ENCODE peak calls at places on chromosomes 1 and 21, in nine cellular contexts. One of them, this sample, is unnamed.
A peak's percentile ranks its signal among the peaks of the same experiment; 100 is the strongest.

GRCh38 chr1:44489481-44489880 is 84.4 kb downstream of the RNF220 start:
- DNase-seq in stimulated activated CD4-positive, alpha-beta T cell treated with anti-CD3 and anti-CD28 coated beads, Interleukin-1b, Interleukin-23, amount 100 ng/mL, for 48 hours: no peak
- DNase-seq in CD4-positive, alpha-beta T cell: no peak
- DNase-seq in NCI-H1105: no peak
- DNase-seq in amniotic stem cell: no peak
- DNase-seq in esophagus squamous epithelium: no peak
- DNase-seq in Caco-2: no peak
- DNase-seq in A549: no peak
- DNase-seq in HTR-8/SVneo: no peak
- DNase-seq in this sample: no peak

GRCh38 chr21:45575304-45575992 is 33.2 kb upstream of the SLC19A1 start:
- DNase-seq in Caco-2: no peak
- DNase-seq in esophagus squamous epithelium: no peak
- DNase-seq in A549: no peak
- DNase-seq in stimulated activated CD4-positive, alpha-beta T cell treated with anti-CD3 and anti-CD28 coated beads, Interleukin-1b, Interleukin-23, amount 100 ng/mL, for 48 hours: no peak
- DNase-seq in HTR-8/SVneo: no peak
- DNase-seq in NCI-H1105: no peak
- DNase-seq in CD4-positive, alpha-beta T cell: no peak
- DNase-seq in amniotic stem cell: no peak
- DNase-seq in this sample: no peak

GRCh38 chr1:25447547-25447946 is 16.9 kb downstream of the MACO1 start:
- DNase-seq in Caco-2: no peak
- DNase-seq in stimulated activated CD4-positive, alpha-beta T cell treated with anti-CD3 and anti-CD28 coated beads, Interleukin-1b, Interleukin-23, amount 100 ng/mL, for 48 hours: no peak
- DNase-seq in A549: no peak
- DNase-seq in HTR-8/SVneo: no peak
- DNase-seq in CD4-positive, alpha-beta T cell: no peak
- DNase-seq in NCI-H1105: no peak
- DNase-seq in esophagus squamous epithelium: no peak
- DNase-seq in amniotic stem cell: no peak
- DNase-seq in this sample: no peak

GRCh38 chr1:7518411-7518810 is 252.7 kb upstream of the VAMP3 start:
- DNase-seq in CD4-positive, alpha-beta T cell: no peak
- DNase-seq in A549: no peak
- DNase-seq in amniotic stem cell: no peak
- DNase-seq in Caco-2: no peak
- DNase-seq in HTR-8/SVneo: no peak
- DNase-seq in esophagus squamous epithelium: no peak
- DNase-seq in NCI-H1105: no peak
- DNase-seq in stimulated activated CD4-positive, alpha-beta T cell treated with anti-CD3 and anti-CD28 coated beads, Interleukin-1b, Interleukin-23, amount 100 ng/mL, for 48 hours: no peak
- DNase-seq in this sample: no peak

GRCh38 chr1:191575180-191575579 is 583.1 kb upstream of the RGS18 start:
- DNase-seq in esophagus squamous epithelium: no peak
- DNase-seq in amniotic stem cell: no peak
- DNase-seq in HTR-8/SVneo: no peak
- DNase-seq in CD4-positive, alpha-beta T cell: no peak
- DNase-seq in NCI-H1105: no peak
- DNase-seq in A549: no peak
- DNase-seq in stimulated activated CD4-positive, alpha-beta T cell treated with anti-CD3 and anti-CD28 coated beads, Interleukin-1b, Interleukin-23, amount 100 ng/mL, for 48 hours: no peak
- DNase-seq in Caco-2: no peak
- DNase-seq in this sample: no peak

GRCh38 chr1:165298081-165298820 is 58.3 kb downstream of the LMX1A start:
- DNase-seq in A549: no peak
- DNase-seq in NCI-H1105: no peak
- DNase-seq in stimulated activated CD4-positive, alpha-beta T cell treated with anti-CD3 and anti-CD28 coated beads, Interleukin-1b, Interleukin-23, amount 100 ng/mL, for 48 hours: no peak
- DNase-seq in esophagus squamous epithelium: no peak
- DNase-seq in CD4-positive, alpha-beta T cell: no peak
- DNase-seq in HTR-8/SVneo: no peak
- DNase-seq in Caco-2: no peak
- DNase-seq in amniotic stem cell: no peak
- DNase-seq in this sample: no peak

GRCh38 chr21:34509151-34509550 is 2.9 kb downstream of the KCNE1 start:
- DNase-seq in NCI-H1105: no peak
- DNase-seq in stimulated activated CD4-positive, alpha-beta T cell treated with anti-CD3 and anti-CD28 coated beads, Interleukin-1b, Interleukin-23, amount 100 ng/mL, for 48 hours: no peak
- DNase-seq in Caco-2: peak; percentile 21
- DNase-seq in amniotic stem cell: no peak
- DNase-seq in esophagus squamous epithelium: no peak
- DNase-seq in A549: no peak
- DNase-seq in CD4-positive, alpha-beta T cell: no peak
- DNase-seq in HTR-8/SVneo: no peak
- DNase-seq in this sample: no peak

GRCh38 chr1:6330410-6330827 is 63.1 kb downstream of the ACOT7 start:
- DNase-seq in CD4-positive, alpha-beta T cell: no peak
- DNase-seq in stimulated activated CD4-positive, alpha-beta T cell treated with anti-CD3 and anti-CD28 coated beads, Interleukin-1b, Interleukin-23, amount 100 ng/mL, for 48 hours: no peak
- DNase-seq in Caco-2: no peak
- DNase-seq in A549: no peak
- DNase-seq in HTR-8/SVneo: no peak
- DNase-seq in amniotic stem cell: no peak
- DNase-seq in esophagus squamous epithelium: no peak
- DNase-seq in NCI-H1105: no peak
- DNase-seq in this sample: no peak

GRCh38 chr1:214524824-214525223 is 26.6 kb downstream of the PTPN14 start:
- DNase-seq in CD4-positive, alpha-beta T cell: no peak
- DNase-seq in Caco-2: no peak
- DNase-seq in NCI-H1105: no peak
- DNase-seq in A549: no peak
- DNase-seq in esophagus squamous epithelium: no peak
- DNase-seq in HTR-8/SVneo: no peak
- DNase-seq in stimulated activated CD4-positive, alpha-beta T cell treated with anti-CD3 and anti-CD28 coated beads, Interleukin-1b, Interleukin-23, amount 100 ng/mL, for 48 hours: no peak
- DNase-seq in amniotic stem cell: no peak
- DNase-seq in this sample: no peak

GRCh38 chr1:47679301-47679751 is 241.5 kb downstream of the FOXD2 start:
- DNase-seq in NCI-H1105: no peak
- DNase-seq in Caco-2: no peak
- DNase-seq in CD4-positive, alpha-beta T cell: no peak
- DNase-seq in A549: no peak
- DNase-seq in HTR-8/SVneo: no peak
- DNase-seq in esophagus squamous epithelium: no peak
- DNase-seq in amniotic stem cell: no peak
- DNase-seq in stimulated activated CD4-positive, alpha-beta T cell treated with anti-CD3 and anti-CD28 coated beads, Interleukin-1b, Interleukin-23, amount 100 ng/mL, for 48 hours: no peak
- DNase-seq in this sample: no peak

GRCh38 chr1:244113532-244114320 is 62.6 kb downstream of the ZBTB18 start:
- DNase-seq in CD4-positive, alpha-beta T cell: no peak
- DNase-seq in A549: no peak
- DNase-seq in HTR-8/SVneo: peak; percentile 51
- DNase-seq in amniotic stem cell: peak; percentile 15
- DNase-seq in stimulated activated CD4-positive, alpha-beta T cell treated with anti-CD3 and anti-CD28 coated beads, Interleukin-1b, Interleukin-23, amount 100 ng/mL, for 48 hours: no peak
- DNase-seq in esophagus squamous epithelium: no peak
- DNase-seq in Caco-2: no peak
- DNase-seq in NCI-H1105: no peak
- DNase-seq in this sample: no peak

GRCh38 chr1:152049291-152050073 is 12.7 kb upstream of the S100A11 start:
- DNase-seq in esophagus squamous epithelium: no peak
- DNase-seq in NCI-H1105: no peak
- DNase-seq in stimulated activated CD4-positive, alpha-beta T cell treated with anti-CD3 and anti-CD28 coated beads, Interleukin-1b, Interleukin-23, amount 100 ng/mL, for 48 hours: no peak
- DNase-seq in amniotic stem cell: no peak
- DNase-seq in HTR-8/SVneo: no peak
- DNase-seq in CD4-positive, alpha-beta T cell: no peak
- DNase-seq in Caco-2: no peak
- DNase-seq in A549: peak; percentile 23
- DNase-seq in this sample: no peak

GRCh38 chr1:42962641-42963377 is 4.1 kb upstream of the SLC2A1 start:
- DNase-seq in A549: peak; percentile 80
- DNase-seq in amniotic stem cell: no peak
- DNase-seq in Caco-2: peak; percentile 52
- DNase-seq in CD4-positive, alpha-beta T cell: no peak
- DNase-seq in esophagus squamous epithelium: no peak
- DNase-seq in HTR-8/SVneo: no peak
- DNase-seq in NCI-H1105: peak; percentile 62
- DNase-seq in stimulated activated CD4-positive, alpha-beta T cell treated with anti-CD3 and anti-CD28 coated beads, Interleukin-1b, Interleukin-23, amount 100 ng/mL, for 48 hours: no peak
- DNase-seq in this sample: no peak

GRCh38 chr1:17875882-17876280 is 120.7 kb downstream of the ACTL8 start:
- DNase-seq in esophagus squamous epithelium: no peak
- DNase-seq in NCI-H1105: no peak
- DNase-seq in amniotic stem cell: no peak
- DNase-seq in HTR-8/SVneo: no peak
- DNase-seq in A549: no peak
- DNase-seq in stimulated activated CD4-positive, alpha-beta T cell treated with anti-CD3 and anti-CD28 coated beads, Interleukin-1b, Interleukin-23, amount 100 ng/mL, for 48 hours: no peak
- DNase-seq in Caco-2: no peak
- DNase-seq in CD4-positive, alpha-beta T cell: no peak
- DNase-seq in this sample: no peak

GRCh38 chr1:180343931-180344406 is 113.9 kb downstream of the LHX4 start:
- DNase-seq in NCI-H1105: peak; percentile 94
- DNase-seq in amniotic stem cell: no peak
- DNase-seq in esophagus squamous epithelium: no peak
- DNase-seq in HTR-8/SVneo: no peak
- DNase-seq in A549: no peak
- DNase-seq in CD4-positive, alpha-beta T cell: no peak
- DNase-seq in Caco-2: no peak
- DNase-seq in stimulated activated CD4-positive, alpha-beta T cell treated with anti-CD3 and anti-CD28 coated beads, Interleukin-1b, Interleukin-23, amount 100 ng/mL, for 48 hours: no peak
- DNase-seq in this sample: no peak

GRCh38 chr1:55210990-55211389 is 4.2 kb downstream of the USP24 start:
- DNase-seq in HTR-8/SVneo: no peak
- DNase-seq in Caco-2: no peak
- DNase-seq in esophagus squamous epithelium: no peak
- DNase-seq in amniotic stem cell: no peak
- DNase-seq in stimulated activated CD4-positive, alpha-beta T cell treated with anti-CD3 and anti-CD28 coated beads, Interleukin-1b, Interleukin-23, amount 100 ng/mL, for 48 hours: no peak
- DNase-seq in NCI-H1105: no peak
- DNase-seq in CD4-positive, alpha-beta T cell: no peak
- DNase-seq in A549: no peak
- DNase-seq in this sample: no peak

GRCh38 chr1:76625887-76626286 is 241.4 kb upstream of the ST6GALNAC5 start:
- DNase-seq in NCI-H1105: no peak
- DNase-seq in Caco-2: no peak
- DNase-seq in CD4-positive, alpha-beta T cell: no peak
- DNase-seq in amniotic stem cell: no peak
- DNase-seq in A549: no peak
- DNase-seq in stimulated activated CD4-positive, alpha-beta T cell treated with anti-CD3 and anti-CD28 coated beads, Interleukin-1b, Interleukin-23, amount 100 ng/mL, for 48 hours: no peak
- DNase-seq in esophagus squamous epithelium: no peak
- DNase-seq in HTR-8/SVneo: no peak
- DNase-seq in this sample: no peak

GRCh38 chr1:66331641-66332523 is 202.1 kb upstream of the SGIP1 start:
- DNase-seq in A549: peak; percentile 87
- DNase-seq in CD4-positive, alpha-beta T cell: peak; percentile 50
- DNase-seq in amniotic stem cell: peak; percentile 40
- DNase-seq in stimulated activated CD4-positive, alpha-beta T cell treated with anti-CD3 and anti-CD28 coated beads, Interleukin-1b, Interleukin-23, amount 100 ng/mL, for 48 hours: peak; percentile 54
- DNase-seq in NCI-H1105: no peak
- DNase-seq in HTR-8/SVneo: peak; percentile 34
- DNase-seq in Caco-2: no peak
- DNase-seq in esophagus squamous epithelium: no peak
- DNase-seq in this sample: no peak

GRCh38 chr1:203475012-203475981 is at the start of gene PRELP:
- DNase-seq in HTR-8/SVneo: peak; percentile 41
- DNase-seq in amniotic stem cell: no peak
- DNase-seq in NCI-H1105: peak; percentile 48
- DNase-seq in stimulated activated CD4-positive, alpha-beta T cell treated with anti-CD3 and anti-CD28 coated beads, Interleukin-1b, Interleukin-23, amount 100 ng/mL, for 48 hours: no peak
- DNase-seq in CD4-positive, alpha-beta T cell: no peak
- DNase-seq in esophagus squamous epithelium: no peak
- DNase-seq in A549: peak; percentile 5
- DNase-seq in Caco-2: peak; percentile 59
- DNase-seq in this sample: no peak

GRCh38 chr1:165574295-165574694 is 30.5 kb downstream of the LRRC52 start:
- DNase-seq in esophagus squamous epithelium: no peak
- DNase-seq in NCI-H1105: no peak
- DNase-seq in amniotic stem cell: no peak
- DNase-seq in A549: no peak
- DNase-seq in stimulated activated CD4-positive, alpha-beta T cell treated with anti-CD3 and anti-CD28 coated beads, Interleukin-1b, Interleukin-23, amount 100 ng/mL, for 48 hours: no peak
- DNase-seq in CD4-positive, alpha-beta T cell: no peak
- DNase-seq in HTR-8/SVneo: no peak
- DNase-seq in Caco-2: no peak
- DNase-seq in this sample: no peak

GRCh38 chr1:239662950-239663349 is 276.6 kb downstream of the CHRM3 start:
- DNase-seq in NCI-H1105: no peak
- DNase-seq in amniotic stem cell: no peak
- DNase-seq in esophagus squamous epithelium: no peak
- DNase-seq in A549: no peak
- DNase-seq in CD4-positive, alpha-beta T cell: no peak
- DNase-seq in stimulated activated CD4-positive, alpha-beta T cell treated with anti-CD3 and anti-CD28 coated beads, Interleukin-1b, Interleukin-23, amount 100 ng/mL, for 48 hours: no peak
- DNase-seq in Caco-2: no peak
- DNase-seq in HTR-8/SVneo: no peak
- DNase-seq in this sample: no peak

GRCh38 chr1:28411656-28412055 is 42.1 kb downstream of the PHACTR4 start:
- DNase-seq in CD4-positive, alpha-beta T cell: no peak
- DNase-seq in stimulated activated CD4-positive, alpha-beta T cell treated with anti-CD3 and anti-CD28 coated beads, Interleukin-1b, Interleukin-23, amount 100 ng/mL, for 48 hours: no peak
- DNase-seq in A549: no peak
- DNase-seq in amniotic stem cell: no peak
- DNase-seq in HTR-8/SVneo: no peak
- DNase-seq in esophagus squamous epithelium: no peak
- DNase-seq in Caco-2: no peak
- DNase-seq in NCI-H1105: no peak
- DNase-seq in this sample: no peak

GRCh38 chr1:219812491-219813221 is 115.7 kb downstream of the SLC30A10 start:
- DNase-seq in NCI-H1105: peak; percentile 75
- DNase-seq in HTR-8/SVneo: peak; percentile 68
- DNase-seq in esophagus squamous epithelium: no peak
- DNase-seq in stimulated activated CD4-positive, alpha-beta T cell treated with anti-CD3 and anti-CD28 coated beads, Interleukin-1b, Interleukin-23, amount 100 ng/mL, for 48 hours: peak; percentile 6
- DNase-seq in Caco-2: peak; percentile 69
- DNase-seq in amniotic stem cell: peak; percentile 38
- DNase-seq in A549: peak; percentile 77
- DNase-seq in CD4-positive, alpha-beta T cell: no peak
- DNase-seq in this sample: no peak

GRCh38 chr1:114263343-114263742 is 109.7 kb upstream of the SYT6 start:
- DNase-seq in stimulated activated CD4-positive, alpha-beta T cell treated with anti-CD3 and anti-CD28 coated beads, Interleukin-1b, Interleukin-23, amount 100 ng/mL, for 48 hours: no peak
- DNase-seq in amniotic stem cell: no peak
- DNase-seq in CD4-positive, alpha-beta T cell: no peak
- DNase-seq in NCI-H1105: no peak
- DNase-seq in esophagus squamous epithelium: no peak
- DNase-seq in HTR-8/SVneo: no peak
- DNase-seq in A549: no peak
- DNase-seq in Caco-2: no peak
- DNase-seq in this sample: no peak

GRCh38 chr1:169487561-169487960 is 1.8 kb upstream of the SLC19A2 start:
- DNase-seq in Caco-2: no peak
- DNase-seq in amniotic stem cell: no peak
- DNase-seq in esophagus squamous epithelium: no peak
- DNase-seq in HTR-8/SVneo: no peak
- DNase-seq in stimulated activated CD4-positive, alpha-beta T cell treated with anti-CD3 and anti-CD28 coated beads, Interleukin-1b, Interleukin-23, amount 100 ng/mL, for 48 hours: no peak
- DNase-seq in NCI-H1105: no peak
- DNase-seq in CD4-positive, alpha-beta T cell: no peak
- DNase-seq in A549: no peak
- DNase-seq in this sample: no peak

GRCh38 chr1:44483089-44483488 is 78.0 kb downstream of the RNF220 start:
- DNase-seq in amniotic stem cell: no peak
- DNase-seq in esophagus squamous epithelium: no peak
- DNase-seq in NCI-H1105: no peak
- DNase-seq in HTR-8/SVneo: no peak
- DNase-seq in CD4-positive, alpha-beta T cell: no peak
- DNase-seq in Caco-2: no peak
- DNase-seq in stimulated activated CD4-positive, alpha-beta T cell treated with anti-CD3 and anti-CD28 coated beads, Interleukin-1b, Interleukin-23, amount 100 ng/mL, for 48 hours: no peak
- DNase-seq in A549: no peak
- DNase-seq in this sample: no peak